ENCODE peak calls at places on chromosomes 5 and 9, in six cellular contexts. N is right cardiac atrium, H is WERI-Rb-1, B is stomach, C is GM06990, Y is heart right ventricle. M is an unnamed sample.

GRCh38 chr5:172744106-172745104 is 26.6 kb downstream of the DUSP1 start:
- DNase-seq in N (no peak), H (peak; percentile 54), B (peak; percentile 64), C (no peak), Y (no peak), M (no peak)

GRCh38 chr5:33257807-33258491 is 182.8 kb upstream of the TARS1 start:
- DNase-seq in N (no peak), H (no peak), B (no peak), C (no peak), Y (no peak), M (no peak)

GRCh38 chr5:88610586-88610985 is 272.4 kb downstream of the MEF2C start:
- DNase-seq in N (no peak), H (no peak), B (no peak), C (no peak), Y (no peak), M (no peak)

GRCh38 chr5:80928073-80928472 is 32.1 kb upstream of the RASGRF2 start:
- DNase-seq in N (no peak), H (no peak), B (no peak), C (peak; percentile 30), Y (no peak), M (no peak)

GRCh38 chr5:149376104-149376503 is 3.0 kb downstream of the IL17B start:
- DNase-seq in N (no peak), H (no peak), B (no peak), C (no peak), Y (no peak), M (no peak)

GRCh38 chr5:152046361-152046760 is 121.7 kb upstream of the GLRA1 start:
- DNase-seq in N (no peak), H (no peak), B (no peak), C (no peak), Y (no peak), M (no peak)

GRCh38 chr5:111596705-111597104 is 84.4 kb upstream of the STARD4 start:
- DNase-seq in N (no peak), H (no peak), B (no peak), C (no peak), Y (no peak), M (no peak)

GRCh38 chr5:180395540-180396274 is 42.6 kb upstream of the GFPT2 start:
- DNase-seq in N (no peak), H (no peak), B (no peak), C (no peak), Y (no peak), M (no peak)

GRCh38 chr9:89463986-89464901 is 33.7 kb downstream of the SEMA4D start:
- DNase-seq in N (no peak), H (no peak), B (peak; percentile 47), C (peak; percentile 68), Y (no peak), M (no peak)

GRCh38 chr9:84563691-84564090 is 105.8 kb upstream of the NTRK2 start:
- DNase-seq in N (no peak), H (no peak), B (no peak), C (no peak), Y (no peak), M (no peak)

GRCh38 chr9:112184946-112185345 is 9.8 kb upstream of the SUSD1 start:
- DNase-seq in N (no peak), H (no peak), B (no peak), C (no peak), Y (no peak), M (no peak)

GRCh38 chr5:176697929-176698520 is 50.7 kb downstream of the TSPAN17 start:
- DNase-seq in N (peak; percentile 21), H (peak; percentile 94), B (no peak), C (no peak), Y (no peak), M (peak; percentile 74)

GRCh38 chr5:117188207-117188606 is 613.6 kb upstream of the SEMA6A start:
- DNase-seq in N (no peak), H (no peak), B (no peak), C (no peak), Y (no peak), M (no peak)

GRCh38 chr9:95302471-95302870 is 15.0 kb downstream of the FANCC start:
- DNase-seq in N (no peak), H (no peak), B (no peak), C (no peak), Y (no peak), M (no peak)

GRCh38 chr9:123448247-123448646 is 92.2 kb downstream of the CRB2 start:
- DNase-seq in N (no peak), H (no peak), B (no peak), C (no peak), Y (no peak), M (no peak)

GRCh38 chr5:103346162-103346748 is 87.7 kb downstream of the MACIR start:
- DNase-seq in N (no peak), H (no peak), B (no peak), C (no peak), Y (no peak), M (no peak)

GRCh38 chr5:158990979-158991378 is 108.7 kb downstream of the EBF1 start:
- DNase-seq in N (no peak), H (no peak), B (no peak), C (no peak), Y (no peak), M (no peak)

GRCh38 chr5:80754900-80755299 is 100.1 kb upstream of the DHFR start:
- DNase-seq in N (no peak), H (peak; percentile 14), B (no peak), C (peak; percentile 26), Y (no peak), M (peak; percentile 69)

GRCh38 chr9:114299286-114300152 is 23.4 kb upstream of the ORM1 start:
- DNase-seq in N (no peak), H (no peak), B (peak; percentile 19), C (no peak), Y (no peak), M (no peak)

GRCh38 chr9:78221425-78221824 is 14.4 kb upstream of the CEP78 start:
- DNase-seq in N (no peak), H (no peak), B (no peak), C (no peak), Y (no peak), M (no peak)

GRCh38 chr9:15642369-15642962 is 89.6 kb downstream of the CCDC171 start:
- DNase-seq in N (no peak), H (no peak), B (no peak), C (no peak), Y (no peak), M (no peak)

GRCh38 chr9:88307136-88307535 is 81.1 kb upstream of the SPIN1 start:
- DNase-seq in N (no peak), H (no peak), B (no peak), C (no peak), Y (peak; percentile 39), M (no peak)

M was measured in glutamatergic neuron.